ENCODE peak calls at places on chromosomes 2 and 18, in five cellular contexts. Z is NCI-H146; C is GM04504; X is CD4-positive, CD25-positive, alpha-beta regulatory T cell; D is T-cell. H is an unnamed sample.

GRCh38 chr2:10424051-10424450 is 24.1 kb downstream of the ODC1 start:
- DNase-seq in D (no peak), C (no peak), Z (no peak), X (no peak), H (peak; percentile 94)

GRCh38 chr2:32947484-32948143 is 861 bp downstream of the LTBP1 start:
- DNase-seq in C (no peak), Z (peak; percentile 56), D (no peak), X (no peak), H (peak; percentile 28)

GRCh38 chr2:232321156-232321816 is 57.3 kb upstream of the ALPP start:
- DNase-seq in C (no peak), D (peak; percentile 36), Z (no peak), X (peak; percentile 50), H (no peak)

GRCh38 chr2:238989484-238989883 is 141.6 kb downstream of the TWIST2 start:
- DNase-seq in X (no peak), C (no peak), Z (no peak), D (no peak), H (no peak)

GRCh38 chr18:63301458-63301857 is 18.1 kb downstream of the BCL2 start:
- DNase-seq in X (no peak), C (no peak), Z (no peak), D (no peak), H (no peak)

GRCh38 chr2:66073166-66073565 is 361.8 kb upstream of the MEIS1 start:
- DNase-seq in D (no peak), C (no peak), X (no peak), Z (no peak), H (no peak)

GRCh38 chr2:173520918-173521317 is 166.2 kb downstream of the CDCA7 start:
- DNase-seq in D (no peak), C (no peak), Z (no peak), X (no peak), H (no peak)

GRCh38 chr2:181859123-181859522 is 32.4 kb upstream of the ITPRID2 start:
- DNase-seq in C (no peak), X (no peak), D (no peak), Z (no peak), H (no peak)

GRCh38 chr2:166539340-166540162 is 45.5 kb upstream of the SCN7A start:
- DNase-seq in D (no peak), Z (peak; percentile 42), X (no peak), C (peak; percentile 36), H (peak; percentile 64)

GRCh38 chr2:58826795-58827194 is 585.7 kb upstream of the FANCL start:
- DNase-seq in X (no peak), Z (no peak), C (no peak), D (no peak), H (no peak)

GRCh38 chr2:144201868-144202468 is 318.0 kb downstream of the ZEB2 start:
- DNase-seq in X (no peak), Z (no peak), C (no peak), D (no peak), H (no peak)

H was measured in astrocyte of the cerebellum.